ENCODE peak calls at places on chromosomes 3 and 15, in ten cellular contexts. One of them, this sample, is unnamed.

GRCh38 chr3:175837962-175838361 is 978.8 kb downstream of the NAALADL2 start:
- DNase-seq in mucosa of descending colon: no peak
- DNase-seq in cardiac fibroblast: no peak
- DNase-seq in endothelial cell of umbilical vein: no peak
- DNase-seq in lower lobe of right lung: no peak
- DNase-seq in ovary: no peak
- DNase-seq in SK-N-SH: no peak
- DNase-seq in cardiac muscle cell: no peak
- DNase-seq in left ventricle myocardium inferior: no peak
- DNase-seq in foreskin fibroblast: no peak
- DNase-seq in this sample: no peak

GRCh38 chr15:45121706-45122417 is 7.7 kb downstream of the DUOXA2 start:
- DNase-seq in left ventricle myocardium inferior: no peak
- DNase-seq in lower lobe of right lung: peak; percentile 33
- DNase-seq in cardiac fibroblast: peak; percentile 90
- DNase-seq in foreskin fibroblast: peak; percentile 96
- DNase-seq in SK-N-SH: no peak
- DNase-seq in ovary: no peak
- DNase-seq in mucosa of descending colon: no peak
- DNase-seq in endothelial cell of umbilical vein: peak; percentile 54
- DNase-seq in cardiac muscle cell: no peak
- DNase-seq in this sample: peak; percentile 82

GRCh38 chr3:162021206-162021605 is 524.6 kb downstream of the OTOL1 start:
- DNase-seq in cardiac fibroblast: peak; percentile 11
- DNase-seq in lower lobe of right lung: no peak
- DNase-seq in foreskin fibroblast: no peak
- DNase-seq in SK-N-SH: no peak
- DNase-seq in endothelial cell of umbilical vein: no peak
- DNase-seq in ovary: no peak
- DNase-seq in cardiac muscle cell: no peak
- DNase-seq in mucosa of descending colon: no peak
- DNase-seq in left ventricle myocardium inferior: no peak
- DNase-seq in this sample: no peak

GRCh38 chr3:53677406-53677805 is 168.8 kb downstream of the CHDH start:
- DNase-seq in SK-N-SH: peak; percentile 40
- DNase-seq in left ventricle myocardium inferior: no peak
- DNase-seq in endothelial cell of umbilical vein: no peak
- DNase-seq in mucosa of descending colon: no peak
- DNase-seq in cardiac fibroblast: no peak
- DNase-seq in cardiac muscle cell: peak; percentile 85
- DNase-seq in foreskin fibroblast: no peak
- DNase-seq in ovary: no peak
- DNase-seq in lower lobe of right lung: no peak
- DNase-seq in this sample: peak; percentile 5

GRCh38 chr3:146283796-146284485 is 33.0 kb upstream of the PLSCR4 start:
- DNase-seq in cardiac muscle cell: peak; percentile 56
- DNase-seq in ovary: no peak
- DNase-seq in lower lobe of right lung: no peak
- DNase-seq in mucosa of descending colon: no peak
- DNase-seq in SK-N-SH: no peak
- DNase-seq in left ventricle myocardium inferior: no peak
- DNase-seq in endothelial cell of umbilical vein: no peak
- DNase-seq in foreskin fibroblast: no peak
- DNase-seq in cardiac fibroblast: no peak
- DNase-seq in this sample: no peak

GRCh38 chr15:32994810-32995424 is 199.6 kb downstream of the FMN1 start:
- DNase-seq in cardiac muscle cell: peak; percentile 27
- DNase-seq in foreskin fibroblast: peak; percentile 74
- DNase-seq in mucosa of descending colon: no peak
- DNase-seq in left ventricle myocardium inferior: no peak
- DNase-seq in endothelial cell of umbilical vein: peak; percentile 63
- DNase-seq in cardiac fibroblast: peak; percentile 79
- DNase-seq in SK-N-SH: peak; percentile 38
- DNase-seq in ovary: no peak
- DNase-seq in lower lobe of right lung: no peak
- DNase-seq in this sample: peak; percentile 84

GRCh38 chr3:120192159-120192558 is 92.9 kb downstream of the GPR156 start:
- DNase-seq in SK-N-SH: no peak
- DNase-seq in foreskin fibroblast: peak; percentile 25
- DNase-seq in mucosa of descending colon: no peak
- DNase-seq in endothelial cell of umbilical vein: no peak
- DNase-seq in ovary: no peak
- DNase-seq in cardiac fibroblast: no peak
- DNase-seq in left ventricle myocardium inferior: no peak
- DNase-seq in cardiac muscle cell: no peak
- DNase-seq in lower lobe of right lung: no peak
- DNase-seq in this sample: no peak

GRCh38 chr15:47908950-47909670 is 191.8 kb downstream of the SEMA6D start:
- DNase-seq in endothelial cell of umbilical vein: no peak
- DNase-seq in foreskin fibroblast: peak; percentile 53
- DNase-seq in left ventricle myocardium inferior: no peak
- DNase-seq in ovary: no peak
- DNase-seq in cardiac fibroblast: no peak
- DNase-seq in mucosa of descending colon: no peak
- DNase-seq in cardiac muscle cell: no peak
- DNase-seq in SK-N-SH: no peak
- DNase-seq in lower lobe of right lung: no peak
- DNase-seq in this sample: no peak

GRCh38 chr15:89492111-89492641 is 4.2 kb downstream of the RHCG start:
- DNase-seq in cardiac fibroblast: no peak
- DNase-seq in left ventricle myocardium inferior: no peak
- DNase-seq in ovary: no peak
- DNase-seq in mucosa of descending colon: no peak
- DNase-seq in SK-N-SH: peak; percentile 73
- DNase-seq in lower lobe of right lung: no peak
- DNase-seq in cardiac muscle cell: peak; percentile 41
- DNase-seq in endothelial cell of umbilical vein: no peak
- DNase-seq in foreskin fibroblast: no peak
- DNase-seq in this sample: no peak

GRCh38 chr15:95269247-95270155 is 1038.1 kb downstream of the MCTP2 start:
- DNase-seq in left ventricle myocardium inferior: no peak
- DNase-seq in SK-N-SH: no peak
- DNase-seq in endothelial cell of umbilical vein: no peak
- DNase-seq in foreskin fibroblast: no peak
- DNase-seq in lower lobe of right lung: no peak
- DNase-seq in cardiac muscle cell: no peak
- DNase-seq in ovary: no peak
- DNase-seq in mucosa of descending colon: no peak
- DNase-seq in cardiac fibroblast: no peak
- DNase-seq in this sample: no peak

GRCh38 chr3:24586920-24587319 is 92.3 kb upstream of the THRB start:
- DNase-seq in SK-N-SH: no peak
- DNase-seq in left ventricle myocardium inferior: no peak
- DNase-seq in endothelial cell of umbilical vein: no peak
- DNase-seq in cardiac muscle cell: no peak
- DNase-seq in foreskin fibroblast: no peak
- DNase-seq in cardiac fibroblast: no peak
- DNase-seq in mucosa of descending colon: no peak
- DNase-seq in lower lobe of right lung: no peak
- DNase-seq in ovary: no peak
- DNase-seq in this sample: no peak

GRCh38 chr15:32991544-32992192 is 202.8 kb downstream of the FMN1 start:
- DNase-seq in left ventricle myocardium inferior: no peak
- DNase-seq in cardiac muscle cell: no peak
- DNase-seq in endothelial cell of umbilical vein: no peak
- DNase-seq in mucosa of descending colon: no peak
- DNase-seq in cardiac fibroblast: no peak
- DNase-seq in foreskin fibroblast: no peak
- DNase-seq in ovary: no peak
- DNase-seq in lower lobe of right lung: no peak
- DNase-seq in SK-N-SH: no peak
- DNase-seq in this sample: no peak

GRCh38 chr3:10351013-10351735 is 30.3 kb upstream of the SEC13 start:
- DNase-seq in endothelial cell of umbilical vein: no peak
- DNase-seq in SK-N-SH: peak; percentile 63
- DNase-seq in foreskin fibroblast: no peak
- DNase-seq in cardiac fibroblast: no peak
- DNase-seq in left ventricle myocardium inferior: no peak
- DNase-seq in ovary: no peak
- DNase-seq in lower lobe of right lung: peak; percentile 14
- DNase-seq in cardiac muscle cell: no peak
- DNase-seq in mucosa of descending colon: no peak
- DNase-seq in this sample: no peak

GRCh38 chr3:11250902-11251806 is 21.0 kb upstream of the ATG7 start:
- DNase-seq in ovary: no peak
- DNase-seq in left ventricle myocardium inferior: no peak
- DNase-seq in SK-N-SH: no peak
- DNase-seq in mucosa of descending colon: no peak
- DNase-seq in lower lobe of right lung: no peak
- DNase-seq in foreskin fibroblast: no peak
- DNase-seq in cardiac muscle cell: no peak
- DNase-seq in endothelial cell of umbilical vein: peak; percentile 17
- DNase-seq in cardiac fibroblast: peak; percentile 27
- DNase-seq in this sample: peak; percentile 9

GRCh38 chr3:154469585-154469984 is 39.6 kb upstream of the GPR149 start:
- DNase-seq in lower lobe of right lung: no peak
- DNase-seq in ovary: no peak
- DNase-seq in foreskin fibroblast: no peak
- DNase-seq in left ventricle myocardium inferior: no peak
- DNase-seq in cardiac muscle cell: no peak
- DNase-seq in endothelial cell of umbilical vein: no peak
- DNase-seq in mucosa of descending colon: no peak
- DNase-seq in cardiac fibroblast: no peak
- DNase-seq in SK-N-SH: no peak
- DNase-seq in this sample: no peak

GRCh38 chr3:42755681-42756578 is 17.1 kb downstream of the CCDC13 start:
- DNase-seq in ovary: no peak
- DNase-seq in mucosa of descending colon: no peak
- DNase-seq in foreskin fibroblast: peak; percentile 67
- DNase-seq in cardiac fibroblast: peak; percentile 49
- DNase-seq in cardiac muscle cell: peak; percentile 48
- DNase-seq in left ventricle myocardium inferior: no peak
- DNase-seq in SK-N-SH: peak; percentile 59
- DNase-seq in endothelial cell of umbilical vein: peak; percentile 12
- DNase-seq in lower lobe of right lung: no peak
- DNase-seq in this sample: peak; percentile 39

GRCh38 chr3:50170689-50171088 is 15.6 kb downstream of the SEMA3F start:
- DNase-seq in left ventricle myocardium inferior: peak; percentile 55
- DNase-seq in mucosa of descending colon: no peak
- DNase-seq in cardiac muscle cell: no peak
- DNase-seq in lower lobe of right lung: no peak
- DNase-seq in ovary: no peak
- DNase-seq in cardiac fibroblast: peak; percentile 90
- DNase-seq in foreskin fibroblast: peak; percentile 67
- DNase-seq in SK-N-SH: no peak
- DNase-seq in endothelial cell of umbilical vein: peak; percentile 90
- DNase-seq in this sample: peak; percentile 78

GRCh38 chr3:128720891-128721290 is 5.1 kb upstream of the RAB7A start:
- DNase-seq in left ventricle myocardium inferior: no peak
- DNase-seq in cardiac fibroblast: no peak
- DNase-seq in SK-N-SH: no peak
- DNase-seq in endothelial cell of umbilical vein: no peak
- DNase-seq in lower lobe of right lung: no peak
- DNase-seq in foreskin fibroblast: no peak
- DNase-seq in cardiac muscle cell: no peak
- DNase-seq in mucosa of descending colon: no peak
- DNase-seq in ovary: no peak
- DNase-seq in this sample: no peak

DNA sequence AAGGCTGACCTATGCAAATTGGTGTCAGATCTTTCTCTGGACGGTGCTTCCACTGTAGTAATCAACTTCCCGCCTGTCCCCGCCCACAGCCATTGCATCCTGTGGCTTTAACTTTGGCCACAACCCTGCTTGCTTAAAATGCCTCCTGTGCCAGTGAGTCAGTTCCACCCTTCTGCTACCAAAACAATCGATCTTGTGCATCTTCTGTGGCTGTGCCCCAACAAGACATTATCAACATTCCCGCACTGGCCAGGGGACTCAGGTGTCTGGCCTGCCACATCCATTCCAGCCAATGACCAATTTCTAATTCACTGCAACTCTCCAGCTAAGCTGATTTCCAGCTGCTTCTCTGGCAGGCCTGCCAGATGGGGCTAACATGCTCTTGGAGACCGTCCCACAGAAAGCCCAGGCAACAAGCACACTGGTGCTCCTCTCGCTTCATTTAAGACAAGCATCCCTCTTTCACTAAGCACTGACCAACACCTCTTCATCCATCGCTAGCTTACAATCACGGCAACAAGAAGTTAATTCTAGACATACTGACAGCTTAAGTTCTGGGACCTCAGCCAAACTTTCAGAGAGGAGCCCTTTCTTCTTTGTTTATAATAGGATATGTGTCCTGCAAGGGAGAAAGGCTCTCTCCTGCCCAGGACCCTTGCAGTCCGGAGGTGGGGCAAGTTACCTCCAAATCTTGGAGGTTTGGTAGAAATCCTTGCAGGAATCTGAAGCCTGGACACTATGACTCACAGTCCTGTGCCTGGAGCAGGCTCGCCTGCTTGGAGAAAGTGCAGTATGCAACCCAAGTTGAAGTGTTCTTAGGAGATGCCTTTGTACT is 6.7 kb downstream of the CA12 start:
- DNase-seq in foreskin fibroblast: peak; percentile 89
- DNase-seq in mucosa of descending colon: no peak
- DNase-seq in cardiac fibroblast: peak; percentile 80
- DNase-seq in lower lobe of right lung: peak; percentile 71
- DNase-seq in cardiac muscle cell: peak; percentile 48
- DNase-seq in SK-N-SH: no peak
- DNase-seq in ovary: no peak
- DNase-seq in endothelial cell of umbilical vein: peak; percentile 84
- DNase-seq in left ventricle myocardium inferior: peak; percentile 31
- DNase-seq in this sample: peak; percentile 80
- H3K4me3 ChIP-seq in foreskin fibroblast: no peak overlapping the region
- H3K4me3 ChIP-seq in mucosa of descending colon: no peak overlapping the region
- H3K4me3 ChIP-seq in cardiac fibroblast: no peak overlapping the region
- H3K4me3 ChIP-seq in lower lobe of right lung: no peak overlapping the region
- H3K4me3 ChIP-seq in cardiac muscle cell: no peak overlapping the region
- H3K4me3 ChIP-seq in SK-N-SH: no peak overlapping the region
- H3K4me3 ChIP-seq in ovary: no peak overlapping the region
- H3K4me3 ChIP-seq in endothelial cell of umbilical vein: no peak overlapping the region
- H3K4me3 ChIP-seq in left ventricle myocardium inferior: no peak overlapping the region
- H3K4me3 ChIP-seq in this sample: peak overlapping the region; percentile 10

GRCh38 chr3:149658444-149659172 is 783 bp upstream of the WWTR1 start:
- DNase-seq in mucosa of descending colon: peak; percentile 61
- DNase-seq in lower lobe of right lung: peak; percentile 76
- DNase-seq in cardiac fibroblast: peak; percentile 90
- DNase-seq in SK-N-SH: peak; percentile 40
- DNase-seq in ovary: peak; percentile 80
- DNase-seq in cardiac muscle cell: peak; percentile 89
- DNase-seq in endothelial cell of umbilical vein: peak; percentile 84
- DNase-seq in foreskin fibroblast: peak; percentile 90
- DNase-seq in left ventricle myocardium inferior: peak; percentile 77
- DNase-seq in this sample: peak; percentile 87
- TF ChIP-seq CTCF in mucosa of descending colon: no peak
- TF ChIP-seq CTCF in lower lobe of right lung: peak; percentile 29
- TF ChIP-seq CTCF in cardiac fibroblast: peak; percentile 8
- TF ChIP-seq CTCF in SK-N-SH: peak; percentile 34
- TF ChIP-seq CTCF in ovary: no peak
- TF ChIP-seq CTCF in cardiac muscle cell: peak; percentile 27
- TF ChIP-seq CTCF in endothelial cell of umbilical vein: no peak
- TF ChIP-seq CTCF in foreskin fibroblast: no peak
- TF ChIP-seq CTCF in left ventricle myocardium inferior: peak; percentile 41
- TF ChIP-seq CTCF in this sample: peak; percentile 29

GRCh38 chr3:58463942-58464271 is 28.0 kb upstream of the KCTD6 start:
- DNase-seq in SK-N-SH: no peak
- DNase-seq in ovary: no peak
- DNase-seq in cardiac muscle cell: no peak
- DNase-seq in foreskin fibroblast: no peak
- DNase-seq in left ventricle myocardium inferior: no peak
- DNase-seq in lower lobe of right lung: no peak
- DNase-seq in cardiac fibroblast: no peak
- DNase-seq in endothelial cell of umbilical vein: no peak
- DNase-seq in mucosa of descending colon: no peak
- DNase-seq in this sample: no peak
- H3K4me3 ChIP-seq in SK-N-SH: no peak overlapping the region
- H3K4me3 ChIP-seq in ovary: no peak overlapping the region
- H3K4me3 ChIP-seq in cardiac muscle cell: no peak overlapping the region
- H3K4me3 ChIP-seq in foreskin fibroblast: no peak overlapping the region
- H3K4me3 ChIP-seq in left ventricle myocardium inferior: peak overlapping the region; percentile 53
- H3K4me3 ChIP-seq in lower lobe of right lung: peak overlapping the region; percentile 39
- H3K4me3 ChIP-seq in cardiac fibroblast: no peak overlapping the region
- H3K4me3 ChIP-seq in endothelial cell of umbilical vein: no peak overlapping the region
- H3K4me3 ChIP-seq in mucosa of descending colon: no peak overlapping the region
- H3K4me3 ChIP-seq in this sample: no peak overlapping the region

GRCh38 chr3:22175899-22176298 is 424.9 kb upstream of the ZNF385D start:
- DNase-seq in cardiac fibroblast: peak; percentile 19
- DNase-seq in lower lobe of right lung: no peak
- DNase-seq in mucosa of descending colon: no peak
- DNase-seq in cardiac muscle cell: no peak
- DNase-seq in endothelial cell of umbilical vein: no peak
- DNase-seq in left ventricle myocardium inferior: no peak
- DNase-seq in SK-N-SH: peak; percentile 11
- DNase-seq in ovary: no peak
- DNase-seq in foreskin fibroblast: peak; percentile 21
- DNase-seq in this sample: peak; percentile 16
- TF ChIP-seq CTCF in cardiac fibroblast: no peak
- TF ChIP-seq CTCF in lower lobe of right lung: no peak
- TF ChIP-seq CTCF in mucosa of descending colon: no peak
- TF ChIP-seq CTCF in cardiac muscle cell: peak; percentile 20
- TF ChIP-seq CTCF in endothelial cell of umbilical vein: no peak
- TF ChIP-seq CTCF in left ventricle myocardium inferior: peak; percentile 18
- TF ChIP-seq CTCF in SK-N-SH: peak; percentile 59
- TF ChIP-seq CTCF in ovary: no peak
- TF ChIP-seq CTCF in foreskin fibroblast: no peak
- TF ChIP-seq CTCF in this sample: no peak

This sample was measured in fibroblast of the aortic adventitia.